ENCODE peak calls at places on chromosomes 12 and 14, in nine cellular contexts. S is kidney tubule cell; E is stimulated activated CD8-positive, alpha-beta memory T cell treated with anti-CD3 and anti-CD28 coated beads, Interleukin-15, amount 100 ng/mL, for 1 hour; J is activated CD4-positive, CD25-positive, alpha-beta regulatory T cell; B is brain microvascular endothelial cell; Z is aorta; A is OCI-LY7; K is AML-193; D is effector memory CD4-positive, alpha-beta T cell. N is an unnamed sample.

GRCh38 chr12:7016958-7017571 is 1.2 kb downstream of the LPCAT3 start:
- DNase-seq in S (no peak), E (no peak), J (no peak), B (no peak), Z (no peak), A (no peak), K (no peak), D (no peak), N (no peak)

GRCh38 chr12:82527165-82527780 is 159.4 kb upstream of the TMTC2 start:
- DNase-seq in S (peak), E (no peak), J (no peak), B (peak), Z (no peak), A (peak), K (peak), D (no peak), N (peak)

GRCh38 chr12:16327963-16328362 is 19.5 kb upstream of the MGST1 start:
- DNase-seq in S (no peak), E (no peak), J (no peak), B (no peak), Z (no peak), A (no peak), K (no peak), D (no peak), N (no peak)

GRCh38 chr12:42798811-42799438 is 209.4 kb upstream of the PRICKLE1 start:
- DNase-seq in S (peak), E (no peak), J (no peak), B (peak), Z (no peak), A (no peak), K (no peak), D (no peak), N (no peak)

GRCh38 chr12:46702581-46703344 is 123.0 kb downstream of the SLC38A4 start:
- DNase-seq in S (no peak), E (no peak), J (no peak), B (no peak), Z (no peak), A (no peak), K (no peak), D (no peak), N (no peak)

GRCh38 chr12:24759155-24759554 is 189.7 kb downstream of the BCAT1 start:
- DNase-seq in S (peak), E (no peak), J (no peak), B (peak), Z (no peak), A (no peak), K (no peak), D (no peak), N (no peak)

GRCh38 chr14:35628989-35629388 is 95.0 kb downstream of the INSM2 start:
- DNase-seq in S (no peak), E (no peak), J (no peak), B (no peak), Z (no peak), A (no peak), K (no peak), D (no peak), N (no peak)

GRCh38 chr12:116299064-116299463 is 21.6 kb upstream of the MED13L start:
- DNase-seq in S (no peak), E (no peak), J (no peak), B (no peak), Z (no peak), A (no peak), K (no peak), D (no peak), N (no peak)

GRCh38 chr12:1803736-1804135 is 16.6 kb upstream of the LRTM2 start:
- DNase-seq in S (no peak), E (no peak), J (no peak), B (no peak), Z (peak), A (no peak), K (no peak), D (no peak), N (no peak)

GRCh38 chr14:72420749-72421452 is 473.0 kb downstream of the DPF3 start:
- DNase-seq in S (peak), E (peak), J (peak), B (peak), Z (peak), A (peak), K (peak), D (peak), N (peak)

GRCh38 chr14:65229431-65230286 is 127.3 kb upstream of the MAX start:
- DNase-seq in S (peak), E (no peak), J (no peak), B (no peak), Z (peak), A (peak), K (no peak), D (no peak), N (no peak)

GRCh38 chr12:6235499-6235898 is 35.3 kb downstream of the CD9 start:
- DNase-seq in S (peak), E (no peak), J (no peak), B (no peak), Z (peak), A (no peak), K (no peak), D (no peak), N (peak)

GRCh38 chr12:10048531-10048930 is 18.0 kb downstream of the CLEC9A start:
- DNase-seq in S (no peak), E (no peak), J (no peak), B (no peak), Z (no peak), A (no peak), K (peak), D (no peak), N (no peak)

GRCh38 chr14:97874394-97874793 is 1077.2 kb downstream of the VRK1 start:
- DNase-seq in S (no peak), E (no peak), J (no peak), B (no peak), Z (no peak), A (no peak), K (no peak), D (no peak), N (no peak)

GRCh38 chr12:101051901-101052550 is 158.0 kb downstream of the SLC5A8 start:
- DNase-seq in S (peak), E (no peak), J (no peak), B (peak), Z (no peak), A (no peak), K (no peak), D (no peak), N (no peak)

N was measured in MM.1S.